ENCODE peak calls at places on chromosomes 11 and 22, in nine cellular contexts. T, Z, I, K, X, F, P, N and J are unnamed samples.

GRCh38 chr22:44454113-44454769 is 43.8 kb downstream of the RTL6 start:
- DNase-seq in T (no peak), Z (no peak), I (no peak), K (no peak), X (no peak), F (no peak), P (no peak), N (peak), J (no peak)

GRCh38 chr11:87359401-87359800 is 321.7 kb downstream of the TMEM135 start:
- DNase-seq in T (no peak), Z (no peak), I (no peak), K (no peak), X (no peak), F (no peak), P (no peak), N (no peak), J (no peak)

GRCh38 chr11:32121012-32121411 is 30.1 kb downstream of the RCN1 start:
- DNase-seq in T (no peak), Z (no peak), I (no peak), K (no peak), X (no peak), F (no peak), P (no peak), N (no peak), J (no peak)

GRCh38 chr11:65295001-65295400 is 19.7 kb upstream of the CDC42EP2 start:
- DNase-seq in T (no peak), Z (no peak), I (no peak), K (no peak), X (no peak), F (no peak), P (no peak), N (no peak), J (no peak)

GRCh38 chr22:19357270-19358105 is 66.0 kb upstream of the CLTCL1 start:
- DNase-seq in T (no peak), Z (no peak), I (no peak), K (no peak), X (no peak), F (no peak), P (no peak), N (no peak), J (no peak)

GRCh38 chr11:77506857-77507256 is 33.0 kb upstream of the PAK1 start:
- DNase-seq in T (no peak), Z (no peak), I (no peak), K (no peak), X (peak), F (no peak), P (no peak), N (no peak), J (no peak)

GRCh38 chr11:67287355-67288197 is 1.5 kb upstream of the ANKRD13D start:
- DNase-seq in T (no peak), Z (no peak), I (no peak), K (no peak), X (no peak), F (no peak), P (no peak), N (no peak), J (no peak)

GRCh38 chr11:76120513-76121081 is 85.7 kb downstream of the WNT11 start:
- DNase-seq in T (no peak), Z (no peak), I (no peak), K (peak), X (no peak), F (no peak), P (no peak), N (no peak), J (no peak)

GRCh38 chr11:103659743-103660142 is 376.7 kb upstream of the DDI1 start:
- DNase-seq in T (no peak), Z (no peak), I (no peak), K (no peak), X (no peak), F (no peak), P (no peak), N (no peak), J (no peak)

GRCh38 chr22:47618180-47618579 is 855.7 kb downstream of the TBC1D22A start:
- DNase-seq in T (peak), Z (no peak), I (no peak), K (no peak), X (no peak), F (no peak), P (no peak), N (no peak), J (no peak)

GRCh38 chr11:45278721-45279120 is 7.4 kb downstream of the SYT13 start:
- DNase-seq in T (no peak), Z (no peak), I (no peak), K (no peak), X (no peak), F (no peak), P (no peak), N (no peak), J (no peak)

GRCh38 chr11:61911701-61912529 is 5.5 kb downstream of the RAB3IL1 start:
- DNase-seq in T (no peak), Z (no peak), I (peak), K (no peak), X (no peak), F (no peak), P (no peak), N (no peak), J (no peak)

GRCh38 chr11:22807391-22807790 is 22.2 kb downstream of the SVIP start:
- DNase-seq in T (no peak), Z (no peak), I (no peak), K (no peak), X (no peak), F (no peak), P (no peak), N (no peak), J (no peak)

GRCh38 chr11:44497995-44498394 is 67.5 kb upstream of the CD82 start:
- DNase-seq in T (no peak), Z (no peak), I (no peak), K (no peak), X (no peak), F (no peak), P (no peak), N (no peak), J (no peak)

GRCh38 chr11:116862951-116863350 is 25.5 kb upstream of the APOA1 start:
- DNase-seq in T (no peak), Z (no peak), I (no peak), K (no peak), X (no peak), F (no peak), P (no peak), N (no peak), J (no peak)

GRCh38 chr22:30733081-30733680 is 38.5 kb downstream of the OSBP2 start:
- DNase-seq in T (no peak), Z (no peak), I (no peak), K (no peak), X (no peak), F (no peak), P (no peak), N (no peak), J (no peak)

GRCh38 chr22:22049684-22050083 is 67.1 kb upstream of the TOP3B start:
- DNase-seq in T (no peak), Z (no peak), I (no peak), K (no peak), X (no peak), F (no peak), P (no peak), N (no peak), J (no peak)

GRCh38 chr11:14480716-14481115 is 18.9 kb downstream of the COPB1 start:
- DNase-seq in T (no peak), Z (no peak), I (peak), K (no peak), X (no peak), F (no peak), P (no peak), N (no peak), J (no peak)

GRCh38 chr11:12137938-12138731 is 27.7 kb downstream of the MICAL2 start:
- DNase-seq in T (no peak), Z (no peak), I (no peak), K (peak), X (no peak), F (no peak), P (no peak), N (no peak), J (no peak)

GRCh38 chr22:38040953-38041759 is 16.0 kb upstream of the PICK1 start:
- DNase-seq in T (no peak), Z (no peak), I (no peak), K (no peak), X (no peak), F (no peak), P (no peak), N (no peak), J (no peak)

GRCh38 chr11:86941871-86942208 is 13.4 kb downstream of the FZD4 start:
- DNase-seq in T (no peak), Z (no peak), I (no peak), K (no peak), X (no peak), F (no peak), P (no peak), N (no peak), J (no peak)

GRCh38 chr11:31807791-31808074 is 3.4 kb downstream of the PAX6 start:
- DNase-seq in T (no peak), Z (no peak), I (no peak), K (peak), X (no peak), F (no peak), P (no peak), N (no peak), J (no peak)

GRCh38 chr11:66015094-66015881 is 3.5 kb downstream of the CST6 start:
- DNase-seq in T (no peak), Z (no peak), I (no peak), K (no peak), X (peak), F (no peak), P (no peak), N (no peak), J (no peak)

GRCh38 chr22:47199261-47199948 is 437.0 kb downstream of the TBC1D22A start:
- DNase-seq in T (no peak), Z (no peak), I (no peak), K (no peak), X (no peak), F (no peak), P (no peak), N (peak), J (no peak)

GRCh38 chr11:73866586-73866996 is 10.1 kb downstream of the COA4 start:
- DNase-seq in T (peak), Z (no peak), I (no peak), K (no peak), X (peak), F (no peak), P (no peak), N (peak), J (no peak)

GRCh38 chr11:7612056-7612660 is 61.1 kb downstream of the CYB5R2 start:
- DNase-seq in T (no peak), Z (no peak), I (no peak), K (no peak), X (no peak), F (no peak), P (no peak), N (no peak), J (no peak)

GRCh38 chr11:41201156-41201555 is 258.3 kb downstream of the LRRC4C start:
- DNase-seq in T (peak), Z (no peak), I (no peak), K (peak), X (no peak), F (peak), P (peak), N (no peak), J (no peak)

GRCh38 chr11:67698247-67698646 is 23.8 kb upstream of the ALDH3B2 start:
- DNase-seq in T (peak), Z (no peak), I (no peak), K (no peak), X (peak), F (no peak), P (no peak), N (no peak), J (no peak)

GRCh38 chr11:2963112-2963754 is 28.9 kb downstream of the NAP1L4 start:
- DNase-seq in T (no peak), Z (no peak), I (no peak), K (no peak), X (no peak), F (no peak), P (no peak), N (no peak), J (no peak)

GRCh38 chr11:2955896-2956476 is 26.8 kb upstream of the PHLDA2 start:
- DNase-seq in T (no peak), Z (no peak), I (no peak), K (peak), X (no peak), F (no peak), P (no peak), N (no peak), J (no peak)

GRCh38 chr11:2964782-2965181 is 27.3 kb downstream of the NAP1L4 start:
- DNase-seq in T (no peak), Z (no peak), I (no peak), K (no peak), X (no peak), F (no peak), P (no peak), N (no peak), J (no peak)

DNA sequence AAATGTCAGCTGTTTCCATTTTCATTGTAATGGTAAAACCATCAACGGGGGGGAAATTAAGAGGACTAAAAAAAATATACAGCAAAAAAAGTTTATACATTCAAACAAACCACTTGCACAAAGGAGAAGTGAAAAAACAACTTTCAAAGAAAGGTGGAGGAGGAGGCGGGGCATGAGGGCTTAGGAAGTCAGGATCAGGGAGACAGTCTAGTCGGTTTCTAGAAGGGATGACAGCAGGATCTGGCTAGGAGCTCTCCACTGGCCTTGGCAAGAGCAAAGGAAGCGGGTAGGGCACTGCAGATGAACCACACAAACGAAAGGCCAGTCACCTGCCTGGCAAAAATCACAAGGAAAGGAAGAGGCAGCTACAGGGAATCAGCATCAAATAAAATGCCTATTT is 31.0 kb downstream of the NAP1L4 start:
- DNase-seq in T (no peak), Z (no peak), I (no peak), K (no peak), X (no peak), F (no peak), P (no peak), N (no peak), J (no peak)
- H3K27ac ChIP-seq in T (no peak), Z (no peak), I (no peak), K (no peak), X (no peak), F (peak), P (no peak), N (no peak), J (no peak)

GRCh38 chr22:27754247-27754887 is 47.2 kb downstream of the MN1 start:
- DNase-seq in T (no peak), Z (no peak), I (no peak), K (no peak), X (no peak), F (no peak), P (no peak), N (no peak), J (no peak)
- H3K27ac ChIP-seq in T (no peak), Z (no peak), I (no peak), K (no peak), X (no peak), F (no peak), P (no peak), N (peak), J (no peak)

GRCh38 chr11:102429691-102430090 is 22.9 kb downstream of the TMEM123 start:
- DNase-seq in T (no peak), Z (no peak), I (no peak), K (no peak), X (no peak), F (no peak), P (no peak), N (no peak), J (no peak)
- H3K27ac ChIP-seq in T (no peak), Z (peak), I (no peak), K (no peak), X (no peak), F (no peak), P (peak), N (no peak), J (no peak)

DNA sequence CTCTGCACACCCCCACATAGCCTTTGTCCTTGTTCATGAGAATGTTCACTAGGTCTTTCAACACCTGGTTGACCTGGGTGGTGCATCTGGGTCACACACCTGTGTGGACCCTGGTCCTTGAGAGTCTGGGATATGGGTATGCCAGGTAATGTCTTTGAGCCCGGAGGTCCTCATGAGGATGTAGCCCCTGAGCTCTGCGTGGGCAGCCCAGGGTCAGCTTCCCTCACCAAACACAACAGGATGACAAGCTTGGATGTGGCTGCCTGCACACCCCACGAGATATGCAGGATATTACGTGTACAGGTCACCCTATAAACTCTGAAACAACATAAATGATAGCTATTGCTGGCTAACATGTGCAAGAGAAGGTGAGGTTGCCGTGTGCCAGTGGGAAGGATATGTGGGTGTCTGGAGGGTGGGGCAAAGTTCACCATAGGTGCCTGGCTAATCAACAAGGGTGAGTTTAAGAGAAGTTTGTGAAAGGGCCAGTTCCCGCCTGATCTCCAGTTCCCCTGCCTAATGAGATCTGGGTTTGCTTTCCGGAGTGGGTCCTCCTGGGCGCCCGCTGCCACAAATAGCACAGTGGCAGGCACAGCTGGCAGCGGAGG is 1.3 kb upstream of the PPARA start:
- DNase-seq in T (no peak), Z (no peak), I (no peak), K (no peak), X (no peak), F (no peak), P (no peak), N (no peak), J (no peak)
- H3K27ac ChIP-seq in T (no peak), Z (peak), I (no peak), K (no peak), X (no peak), F (no peak), P (peak), N (peak), J (peak)

GRCh38 chr11:46554205-46555162 is 39.3 kb downstream of the AMBRA1 start:
- DNase-seq in T (no peak), Z (no peak), I (peak), K (peak), X (peak), F (no peak), P (no peak), N (no peak), J (no peak)
- H3K27ac ChIP-seq in T (no peak), Z (no peak), I (peak), K (peak), X (peak), F (peak), P (no peak), N (peak), J (no peak)

DNA sequence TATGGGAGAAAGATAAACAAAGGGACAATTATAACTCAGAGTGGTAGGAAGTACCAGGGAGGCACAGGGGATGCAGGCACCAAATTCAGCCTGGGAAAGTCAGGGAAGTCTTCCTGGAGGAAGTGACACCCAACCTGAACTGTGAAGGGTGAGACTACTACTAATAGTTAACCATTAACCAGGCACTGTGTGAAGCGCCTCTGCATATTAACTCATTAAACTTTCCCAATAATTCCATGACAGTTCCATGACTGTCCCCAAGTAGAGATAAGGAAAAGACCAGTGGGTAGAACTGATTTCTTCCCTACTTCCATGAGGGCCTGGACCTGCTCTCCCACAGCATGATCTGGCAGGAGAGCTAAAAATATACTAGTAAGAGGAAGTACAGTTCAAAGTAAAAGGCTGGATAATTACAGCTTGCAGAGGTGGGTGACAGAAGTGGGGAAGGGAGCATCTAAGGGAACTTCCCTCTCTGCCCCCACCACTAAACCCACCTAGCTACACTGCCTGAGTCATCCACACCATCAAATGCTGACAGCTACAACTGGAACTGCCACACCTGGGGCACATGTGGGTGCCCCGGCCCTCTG is 4.7 kb upstream of the AP1B1 start:
- DNase-seq in T (no peak), Z (no peak), I (no peak), K (no peak), X (no peak), F (no peak), P (no peak), N (peak), J (no peak)
- H3K27ac ChIP-seq in T (no peak), Z (no peak), I (no peak), K (no peak), X (no peak), F (peak), P (no peak), N (no peak), J (no peak)

DNA sequence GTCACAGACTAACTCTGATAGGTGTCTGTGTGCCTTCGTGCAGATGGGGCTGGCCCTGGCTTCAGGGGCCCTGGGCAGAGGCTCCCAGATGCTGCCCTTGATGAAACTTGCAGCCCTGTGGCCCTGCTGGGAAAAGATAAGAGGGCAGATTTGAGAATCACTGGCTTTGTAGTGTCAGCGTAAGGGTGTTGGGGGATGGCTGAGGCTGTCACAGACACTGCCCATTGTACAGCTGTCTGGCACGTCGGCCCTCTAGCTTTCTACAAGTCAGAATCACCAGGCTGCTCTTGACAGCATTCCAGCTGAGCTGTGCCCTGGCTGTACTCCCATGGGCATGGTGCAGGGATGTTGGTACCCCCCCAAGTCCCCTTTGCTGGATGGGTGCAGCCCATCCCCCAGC is 162.4 kb upstream of the NECTIN1 start:
- DNase-seq in T (peak), Z (no peak), I (no peak), K (no peak), X (no peak), F (peak), P (peak), N (peak), J (no peak)
- H3K27ac ChIP-seq in T (peak), Z (no peak), I (no peak), K (no peak), X (no peak), F (peak), P (peak), N (peak), J (no peak)